ENCODE peak calls at places on chromosome 12, in four cellular contexts. Q, G, V and M are unnamed samples.

GRCh38 chr12:47797432-47797831 is 22.3 kb downstream of the HDAC7 start:
- DNase-seq in Q (no peak), G (no peak), V (no peak), M (no peak)

GRCh38 chr12:22691319-22691718 is 66.3 kb downstream of the ETNK1 start:
- DNase-seq in Q (no peak), G (no peak), V (no peak), M (no peak)

GRCh38 chr12:26822051-26822450 is 10.9 kb downstream of the ITPR2 start:
- DNase-seq in Q (no peak), G (no peak), V (no peak), M (no peak)

GRCh38 chr12:48917857-48918537 is 7.3 kb downstream of the FKBP11 start:
- DNase-seq in Q (peak), G (no peak), V (no peak), M (peak)

GRCh38 chr12:42961395-42961794 is 371.8 kb upstream of the PRICKLE1 start:
- DNase-seq in Q (no peak), G (no peak), V (no peak), M (no peak)

GRCh38 chr12:4049566-4050080 is 176.4 kb upstream of the PARP11 start:
- DNase-seq in Q (no peak), G (no peak), V (no peak), M (no peak)

GRCh38 chr12:94261119-94261518 is 112.7 kb downstream of the PLXNC1 start:
- DNase-seq in Q (no peak), G (no peak), V (no peak), M (no peak)

GRCh38 chr12:49357099-49357678 is 10.1 kb upstream of the SPATS2 start:
- DNase-seq in Q (no peak), G (no peak), V (no peak), M (peak)

GRCh38 chr12:108840605-108841328 is 16.6 kb downstream of the SSH1 start:
- DNase-seq in Q (no peak), G (no peak), V (no peak), M (no peak)

GRCh38 chr12:54033106-54033979 is 493 bp downstream of the HOXC5 start:
- DNase-seq in Q (no peak), G (no peak), V (no peak), M (no peak)

GRCh38 chr12:80837342-80837978 is 100.3 kb downstream of the LIN7A start:
- DNase-seq in Q (no peak), G (peak), V (peak), M (peak)

GRCh38 chr12:53849113-53849512 is 89.5 kb upstream of the HOXC13 start:
- DNase-seq in Q (no peak), G (no peak), V (no peak), M (no peak)

GRCh38 chr12:47238665-47239064 is 158.9 kb upstream of the AMIGO2 start:
- DNase-seq in Q (no peak), G (no peak), V (no peak), M (no peak)

GRCh38 chr12:27970391-27970980 is 2.0 kb downstream of the PTHLH start:
- DNase-seq in Q (no peak), G (no peak), V (no peak), M (no peak)

GRCh38 chr12:124611559-124612391 is 44.4 kb upstream of the NCOR2 start:
- DNase-seq in Q (no peak), G (no peak), V (no peak), M (no peak)

GRCh38 chr12:46908236-46908935 is 82.6 kb upstream of the SLC38A4 start:
- DNase-seq in Q (no peak), G (no peak), V (no peak), M (no peak)

GRCh38 chr12:24719293-24719721 is 229.6 kb downstream of the BCAT1 start:
- DNase-seq in Q (peak), G (no peak), V (no peak), M (no peak)

GRCh38 chr12:89098390-89099102 is 253.8 kb downstream of the DUSP6 start:
- DNase-seq in Q (no peak), G (no peak), V (no peak), M (no peak)

GRCh38 chr12:70617450-70617849 is 19.8 kb downstream of the PTPRB start:
- DNase-seq in Q (no peak), G (no peak), V (no peak), M (no peak)

GRCh38 chr12:40942326-40942725 is 245.8 kb upstream of the PDZRN4 start:
- DNase-seq in Q (no peak), G (no peak), V (no peak), M (no peak)

GRCh38 chr12:112236786-112237185 is 111.4 kb downstream of the TRAFD1 start:
- DNase-seq in Q (no peak), G (no peak), V (no peak), M (no peak)

GRCh38 chr12:32644455-32644854 is 34.6 kb upstream of the DNM1L start:
- DNase-seq in Q (no peak), G (no peak), V (no peak), M (no peak)

GRCh38 chr12:98417303-98417702 is 98.1 kb upstream of the TMPO start:
- DNase-seq in Q (no peak), G (no peak), V (no peak), M (no peak)

GRCh38 chr12:83016226-83016835 is 329.6 kb downstream of the TMTC2 start:
- DNase-seq in Q (no peak), G (no peak), V (no peak), M (no peak)

GRCh38 chr12:123715151-123715676 is 3.1 kb downstream of the ATP6V0A2 start:
- DNase-seq in Q (no peak), G (no peak), V (no peak), M (no peak)

GRCh38 chr12:100346660-100347059 is 10.2 kb upstream of the SLC17A8 start:
- DNase-seq in Q (no peak), G (no peak), V (no peak), M (no peak)

GRCh38 chr12:25866586-25867378 is 91.7 kb upstream of the RASSF8 start:
- DNase-seq in Q (no peak), G (no peak), V (no peak), M (no peak)

GRCh38 chr12:81998761-81999378 is 239.7 kb upstream of the PPFIA2 start:
- DNase-seq in Q (no peak), G (no peak), V (no peak), M (no peak)

GRCh38 chr12:132171968-132172521 is 27.8 kb downstream of the NOC4L start:
- DNase-seq in Q (no peak), G (no peak), V (no peak), M (no peak)

GRCh38 chr12:19856389-19856788 is 417.1 kb downstream of the AEBP2 start:
- DNase-seq in Q (no peak), G (no peak), V (no peak), M (no peak)

GRCh38 chr12:101671157-101671791 is 26.2 kb upstream of the CHPT1 start:
- DNase-seq in Q (peak), G (no peak), V (no peak), M (peak)

GRCh38 chr12:45273717-45274271 is 57.9 kb downstream of the ANO6 start:
- DNase-seq in Q (no peak), G (no peak), V (no peak), M (no peak)

GRCh38 chr12:3155710-3156386 is 78.7 kb downstream of the TSPAN9 start:
- DNase-seq in Q (no peak), G (no peak), V (peak), M (no peak)

GRCh38 chr12:117521327-117521726 is 159.9 kb upstream of the NOS1 start:
- DNase-seq in Q (no peak), G (no peak), V (no peak), M (no peak)

GRCh38 chr12:14561677-14562076 is 6.0 kb downstream of the PLBD1 start:
- DNase-seq in Q (no peak), G (no peak), V (no peak), M (no peak)

GRCh38 chr12:95623554-95624170 is 72.4 kb upstream of the USP44 start:
- DNase-seq in Q (no peak), G (no peak), V (peak), M (peak)

GRCh38 chr12:51797301-51797700 is 51.2 kb downstream of the FIGNL2 start:
- DNase-seq in Q (no peak), G (no peak), V (no peak), M (no peak)

GRCh38 chr12:120314220-120314619 is 12.1 kb downstream of the SIRT4 start:
- DNase-seq in Q (no peak), G (no peak), V (no peak), M (peak)